ENCODE peak calls at places on chromosomes 11 and 22, in four cellular contexts. N is spleen, C is H9, J is Right ventricle myocardium superior. G is an unnamed sample.

GRCh38 chr11:68574308-68574707 is 110.0 kb upstream of the GAL start:
- DNase-seq in J (no peak), C (no peak), N (no peak), G (no peak)

GRCh38 chr22:21937821-21938070 is 14.9 kb downstream of the PPM1F start:
- DNase-seq in N (no peak), J (no peak), C (no peak), G (no peak)

GRCh38 chr22:37153901-37154300 is 4.2 kb upstream of the IL2RB start:
- DNase-seq in J (no peak), N (no peak), C (no peak), G (no peak)

GRCh38 chr22:30226192-30226832 is 20.2 kb downstream of the LIF start:
- DNase-seq in C (no peak), J (no peak), N (no peak), G (no peak)

GRCh38 chr22:42856179-42856864 is 751 bp downstream of the ARFGAP3 start:
- DNase-seq in C (no peak), J (peak; percentile 73), N (peak; percentile 88), G (peak; percentile 76)

GRCh38 chr22:22369962-22370265 is 125.3 kb downstream of the VPREB1 start:
- DNase-seq in J (no peak), N (no peak), C (no peak), G (no peak)

GRCh38 chr11:25992254-25992653 is 339.7 kb upstream of the ANO3 start:
- DNase-seq in C (no peak), J (no peak), N (no peak), G (no peak)

GRCh38 chr11:38169286-38169685 is 1571.2 kb upstream of the RAG2 start:
- DNase-seq in C (no peak), J (no peak), N (no peak), G (no peak)

GRCh38 chr11:83648610-83649467 is 362.7 kb upstream of the CCDC90B start:
- DNase-seq in C (no peak), N (no peak), J (no peak), G (no peak)

GRCh38 chr22:29145321-29146072 is 60.2 kb upstream of the EMID1 start:
- DNase-seq in J (no peak), N (peak; percentile 79), C (no peak), G (no peak)

GRCh38 chr11:127219704-127220103 is 219.1 kb upstream of the KIRREL3 start:
- DNase-seq in N (no peak), C (no peak), J (no peak), G (no peak)

GRCh38 chr11:68012843-68013610 is 2.9 kb downstream of the ALDH3B1 start:
- DNase-seq in C (no peak), N (no peak), J (no peak), G (peak; percentile 68)

GRCh38 chr11:1171985-1172728 is 14.4 kb downstream of the MUC5AC start:
- DNase-seq in N (no peak), C (no peak), J (peak; percentile 26), G (no peak)

GRCh38 chr11:44621784-44622183 is 56.3 kb downstream of the CD82 start:
- DNase-seq in N (peak; percentile 34), J (peak; percentile 27), C (no peak), G (peak; percentile 48)

GRCh38 chr11:24861440-24861839 is 364.6 kb downstream of the LUZP2 start:
- DNase-seq in N (no peak), J (no peak), C (no peak), G (no peak)

GRCh38 chr11:32448232-32448631 is 12.9 kb upstream of the WT1 start:
- DNase-seq in C (no peak), N (no peak), J (no peak), G (no peak)

GRCh38 chr11:110125632-110126031 is 32.4 kb downstream of the ZC3H12C start:
- DNase-seq in N (no peak), C (no peak), J (no peak), G (no peak)

GRCh38 chr11:129251067-129251466 is 58.9 kb upstream of the ARHGAP32 start:
- DNase-seq in C (no peak), J (no peak), N (no peak), G (no peak)

GRCh38 chr22:48740086-48740730 is 1087.5 kb downstream of the BRD1 start:
- DNase-seq in J (no peak), N (peak; percentile 39), C (peak; percentile 20), G (peak; percentile 44)

GRCh38 chr11:35678975-35679374 is 16.4 kb downstream of the TRIM44 start:
- DNase-seq in N (no peak), C (no peak), J (no peak), G (no peak)

GRCh38 chr22:47110817-47111443 is 348.5 kb downstream of the TBC1D22A start:
- DNase-seq in J (no peak), N (no peak), C (no peak), G (peak; percentile 43)

GRCh38 chr11:1414650-1415049 is 24.9 kb downstream of the BRSK2 start:
- DNase-seq in N (no peak), J (no peak), C (no peak), G (no peak)

GRCh38 chr11:109424893-109425292 is 2.9 kb downstream of the C11orf87 start:
- DNase-seq in N (no peak), J (no peak), C (peak; percentile 73), G (no peak)

GRCh38 chr11:1000357-1000982 is 36.0 kb downstream of the MUC6 start:
- DNase-seq in C (no peak), J (no peak), N (no peak), G (no peak)

GRCh38 chr22:29315286-29316195 is at the start of gene RASL10A:
- DNase-seq in C (no peak), N (peak; percentile 66), J (peak; percentile 23), G (no peak)

GRCh38 chr11:76279038-76279437 is 72.7 kb upstream of the WNT11 start:
- DNase-seq in N (no peak), C (no peak), J (no peak), G (no peak)

G was measured in sciatic nerve.